ENCODE peak calls at places on chromosomes 5 and 9, in seven cellular contexts. One of them, this sample, is unnamed.

GRCh38 chr5:60489856-60490255 is 210.1 kb downstream of the DEPDC1B start:
- DNase-seq in sigmoid colon: no peak
- DNase-seq in tibial artery: no peak
- DNase-seq in AG09309: no peak
- DNase-seq in activated B cell treated with CpG ODN at 0.5 μM for 24 hours: no peak
- DNase-seq in fibroblast of villous mesenchyme: no peak
- DNase-seq in AG10803: no peak
- DNase-seq in this sample: no peak

GRCh38 chr5:177134653-177135225 is 1.2 kb downstream of the NSD1 start:
- DNase-seq in AG09309: no peak
- DNase-seq in tibial artery: no peak
- DNase-seq in AG10803: no peak
- DNase-seq in sigmoid colon: peak
- DNase-seq in fibroblast of villous mesenchyme: peak
- DNase-seq in activated B cell treated with CpG ODN at 0.5 μM for 24 hours: no peak
- DNase-seq in this sample: no peak

GRCh38 chr5:72015103-72015548 is 92.1 kb upstream of the MAP1B start:
- DNase-seq in AG10803: peak
- DNase-seq in AG09309: no peak
- DNase-seq in fibroblast of villous mesenchyme: peak
- DNase-seq in tibial artery: no peak
- DNase-seq in activated B cell treated with CpG ODN at 0.5 μM for 24 hours: no peak
- DNase-seq in sigmoid colon: no peak
- DNase-seq in this sample: no peak

GRCh38 chr9:91231619-91232018 is 130.1 kb downstream of the AUH start:
- DNase-seq in tibial artery: no peak
- DNase-seq in AG09309: no peak
- DNase-seq in activated B cell treated with CpG ODN at 0.5 μM for 24 hours: no peak
- DNase-seq in fibroblast of villous mesenchyme: peak
- DNase-seq in AG10803: no peak
- DNase-seq in sigmoid colon: no peak
- DNase-seq in this sample: no peak

GRCh38 chr5:3126639-3127038 is 375.2 kb upstream of the IRX2 start:
- DNase-seq in AG10803: no peak
- DNase-seq in activated B cell treated with CpG ODN at 0.5 μM for 24 hours: no peak
- DNase-seq in fibroblast of villous mesenchyme: no peak
- DNase-seq in tibial artery: no peak
- DNase-seq in sigmoid colon: no peak
- DNase-seq in AG09309: no peak
- DNase-seq in this sample: no peak

GRCh38 chr5:160230686-160231527 is 1.6 kb downstream of the FABP6 start:
- DNase-seq in activated B cell treated with CpG ODN at 0.5 μM for 24 hours: no peak
- DNase-seq in tibial artery: peak
- DNase-seq in AG09309: no peak
- DNase-seq in sigmoid colon: no peak
- DNase-seq in fibroblast of villous mesenchyme: no peak
- DNase-seq in AG10803: peak
- DNase-seq in this sample: no peak

GRCh38 chr5:178527458-178528307 is 62.5 kb downstream of the COL23A1 start:
- DNase-seq in activated B cell treated with CpG ODN at 0.5 μM for 24 hours: no peak
- DNase-seq in sigmoid colon: no peak
- DNase-seq in AG09309: no peak
- DNase-seq in AG10803: no peak
- DNase-seq in fibroblast of villous mesenchyme: no peak
- DNase-seq in tibial artery: no peak
- DNase-seq in this sample: no peak

GRCh38 chr5:103094737-103095136 is 25.2 kb downstream of the GIN1 start:
- DNase-seq in activated B cell treated with CpG ODN at 0.5 μM for 24 hours: no peak
- DNase-seq in sigmoid colon: no peak
- DNase-seq in tibial artery: no peak
- DNase-seq in fibroblast of villous mesenchyme: peak
- DNase-seq in AG10803: no peak
- DNase-seq in AG09309: no peak
- DNase-seq in this sample: no peak

GRCh38 chr5:60521379-60522298 is 178.3 kb downstream of the DEPDC1B start:
- DNase-seq in tibial artery: no peak
- DNase-seq in sigmoid colon: no peak
- DNase-seq in activated B cell treated with CpG ODN at 0.5 μM for 24 hours: no peak
- DNase-seq in AG09309: no peak
- DNase-seq in fibroblast of villous mesenchyme: no peak
- DNase-seq in AG10803: no peak
- DNase-seq in this sample: no peak

GRCh38 chr5:180647465-180647864 is 1.9 kb downstream of the FLT4 start:
- DNase-seq in tibial artery: no peak
- DNase-seq in AG09309: no peak
- DNase-seq in sigmoid colon: no peak
- DNase-seq in AG10803: no peak
- DNase-seq in fibroblast of villous mesenchyme: no peak
- DNase-seq in activated B cell treated with CpG ODN at 0.5 μM for 24 hours: no peak
- DNase-seq in this sample: no peak

GRCh38 chr5:58255970-58256369 is 203.9 kb downstream of the PLK2 start:
- DNase-seq in activated B cell treated with CpG ODN at 0.5 μM for 24 hours: no peak
- DNase-seq in AG10803: no peak
- DNase-seq in tibial artery: no peak
- DNase-seq in sigmoid colon: no peak
- DNase-seq in fibroblast of villous mesenchyme: no peak
- DNase-seq in AG09309: no peak
- DNase-seq in this sample: no peak

GRCh38 chr5:150636391-150637244 is 3.8 kb upstream of the SYNPO start:
- DNase-seq in activated B cell treated with CpG ODN at 0.5 μM for 24 hours: no peak
- DNase-seq in fibroblast of villous mesenchyme: peak
- DNase-seq in sigmoid colon: peak
- DNase-seq in tibial artery: peak
- DNase-seq in AG09309: no peak
- DNase-seq in AG10803: peak
- DNase-seq in this sample: no peak

GRCh38 chr9:133665096-133665495 is 28.9 kb downstream of the DBH start:
- DNase-seq in AG10803: no peak
- DNase-seq in fibroblast of villous mesenchyme: no peak
- DNase-seq in sigmoid colon: no peak
- DNase-seq in activated B cell treated with CpG ODN at 0.5 μM for 24 hours: no peak
- DNase-seq in AG09309: no peak
- DNase-seq in tibial artery: no peak
- DNase-seq in this sample: no peak

GRCh38 chr5:178642351-178642909 is 15.6 kb upstream of the CLK4 start:
- DNase-seq in sigmoid colon: no peak
- DNase-seq in tibial artery: no peak
- DNase-seq in activated B cell treated with CpG ODN at 0.5 μM for 24 hours: no peak
- DNase-seq in AG09309: peak
- DNase-seq in AG10803: peak
- DNase-seq in fibroblast of villous mesenchyme: peak
- DNase-seq in this sample: no peak

GRCh38 chr5:143551765-143552164 is 148.3 kb upstream of the NR3C1 start:
- DNase-seq in tibial artery: no peak
- DNase-seq in AG10803: peak
- DNase-seq in sigmoid colon: no peak
- DNase-seq in AG09309: no peak
- DNase-seq in fibroblast of villous mesenchyme: no peak
- DNase-seq in activated B cell treated with CpG ODN at 0.5 μM for 24 hours: no peak
- DNase-seq in this sample: no peak

GRCh38 chr5:178387856-178388190 is 155.2 kb upstream of the PHYKPL start:
- DNase-seq in sigmoid colon: peak
- DNase-seq in tibial artery: no peak
- DNase-seq in AG10803: no peak
- DNase-seq in fibroblast of villous mesenchyme: no peak
- DNase-seq in AG09309: no peak
- DNase-seq in activated B cell treated with CpG ODN at 0.5 μM for 24 hours: no peak
- DNase-seq in this sample: no peak

GRCh38 chr5:179801304-179802206 is 5.1 kb downstream of the MGAT4B start:
- DNase-seq in tibial artery: peak
- DNase-seq in AG09309: no peak
- DNase-seq in AG10803: peak
- DNase-seq in activated B cell treated with CpG ODN at 0.5 μM for 24 hours: peak
- DNase-seq in fibroblast of villous mesenchyme: peak
- DNase-seq in sigmoid colon: peak
- DNase-seq in this sample: peak

GRCh38 chr9:69028754-69029153 is 6.8 kb upstream of the FXN start:
- DNase-seq in tibial artery: no peak
- DNase-seq in activated B cell treated with CpG ODN at 0.5 μM for 24 hours: no peak
- DNase-seq in sigmoid colon: no peak
- DNase-seq in fibroblast of villous mesenchyme: no peak
- DNase-seq in AG10803: peak
- DNase-seq in AG09309: no peak
- DNase-seq in this sample: no peak

GRCh38 chr5:104385901-104386300 is 823.3 kb upstream of the NUDT12 start:
- DNase-seq in fibroblast of villous mesenchyme: no peak
- DNase-seq in AG10803: no peak
- DNase-seq in sigmoid colon: no peak
- DNase-seq in AG09309: no peak
- DNase-seq in activated B cell treated with CpG ODN at 0.5 μM for 24 hours: no peak
- DNase-seq in tibial artery: no peak
- DNase-seq in this sample: no peak
- TF ChIP-seq CTCF in fibroblast of villous mesenchyme: no peak
- TF ChIP-seq CTCF in AG10803: no peak
- TF ChIP-seq CTCF in sigmoid colon: no peak
- TF ChIP-seq CTCF in AG09309: no peak
- TF ChIP-seq CTCF in activated B cell treated with CpG ODN at 0.5 μM for 24 hours: no peak
- TF ChIP-seq CTCF in tibial artery: no peak
- TF ChIP-seq CTCF in this sample: no peak

DNA sequence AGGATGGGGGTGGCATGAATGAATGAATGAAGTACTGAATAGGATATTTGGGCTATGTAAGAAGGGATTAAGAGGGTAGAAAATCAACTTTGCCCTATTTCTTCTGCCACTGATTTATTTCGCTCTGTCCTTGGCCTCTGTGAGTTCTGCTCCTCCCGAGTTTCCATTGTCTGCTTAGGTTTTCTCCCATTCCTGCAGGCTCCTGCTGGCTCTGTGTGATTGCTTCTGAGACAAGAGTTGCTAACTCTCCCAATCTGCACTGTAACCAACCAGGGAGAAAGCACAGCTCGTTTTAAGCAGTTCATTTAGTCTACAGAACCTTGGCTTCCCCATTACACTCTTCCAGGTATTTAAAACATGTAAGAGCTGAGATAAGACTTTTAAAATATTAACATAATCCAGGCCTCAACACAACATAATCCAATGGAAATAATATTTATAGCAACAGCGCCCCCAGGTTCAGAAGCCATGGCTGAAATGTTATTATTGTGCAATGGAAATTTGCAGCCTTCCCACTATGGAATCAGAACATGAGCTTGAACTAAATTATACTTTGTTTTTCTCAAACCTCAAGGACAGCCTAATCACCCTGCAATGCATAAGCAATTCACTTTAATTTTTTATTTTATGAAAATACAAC is 203.5 kb downstream of the ERCC6L2 start:
- DNase-seq in AG10803: no peak
- DNase-seq in activated B cell treated with CpG ODN at 0.5 μM for 24 hours: no peak
- DNase-seq in sigmoid colon: no peak
- DNase-seq in AG09309: no peak
- DNase-seq in fibroblast of villous mesenchyme: peak
- DNase-seq in tibial artery: no peak
- DNase-seq in this sample: no peak
- TF ChIP-seq CTCF in AG10803: no peak
- TF ChIP-seq CTCF in activated B cell treated with CpG ODN at 0.5 μM for 24 hours: no peak
- TF ChIP-seq CTCF in sigmoid colon: no peak
- TF ChIP-seq CTCF in AG09309: no peak
- TF ChIP-seq CTCF in fibroblast of villous mesenchyme: peak
- TF ChIP-seq CTCF in tibial artery: peak
- TF ChIP-seq CTCF in this sample: no peak

GRCh38 chr5:96654209-96654608 is 8.0 kb upstream of the CAST start:
- DNase-seq in activated B cell treated with CpG ODN at 0.5 μM for 24 hours: no peak
- DNase-seq in AG09309: no peak
- DNase-seq in sigmoid colon: no peak
- DNase-seq in AG10803: no peak
- DNase-seq in tibial artery: no peak
- DNase-seq in fibroblast of villous mesenchyme: no peak
- DNase-seq in this sample: no peak

GRCh38 chr5:96649938-96650540 is 12.1 kb upstream of the CAST start:
- DNase-seq in AG09309: no peak
- DNase-seq in tibial artery: no peak
- DNase-seq in sigmoid colon: no peak
- DNase-seq in fibroblast of villous mesenchyme: no peak
- DNase-seq in activated B cell treated with CpG ODN at 0.5 μM for 24 hours: no peak
- DNase-seq in AG10803: peak
- DNase-seq in this sample: no peak

GRCh38 chr5:96651047-96651446 is 11.1 kb upstream of the CAST start:
- DNase-seq in sigmoid colon: no peak
- DNase-seq in fibroblast of villous mesenchyme: no peak
- DNase-seq in AG10803: no peak
- DNase-seq in AG09309: no peak
- DNase-seq in activated B cell treated with CpG ODN at 0.5 μM for 24 hours: no peak
- DNase-seq in tibial artery: no peak
- DNase-seq in this sample: peak

GRCh38 chr5:96652769-96653455 is 9.3 kb upstream of the CAST start:
- DNase-seq in activated B cell treated with CpG ODN at 0.5 μM for 24 hours: no peak
- DNase-seq in fibroblast of villous mesenchyme: no peak
- DNase-seq in AG09309: no peak
- DNase-seq in sigmoid colon: no peak
- DNase-seq in AG10803: no peak
- DNase-seq in tibial artery: no peak
- DNase-seq in this sample: no peak

DNA sequence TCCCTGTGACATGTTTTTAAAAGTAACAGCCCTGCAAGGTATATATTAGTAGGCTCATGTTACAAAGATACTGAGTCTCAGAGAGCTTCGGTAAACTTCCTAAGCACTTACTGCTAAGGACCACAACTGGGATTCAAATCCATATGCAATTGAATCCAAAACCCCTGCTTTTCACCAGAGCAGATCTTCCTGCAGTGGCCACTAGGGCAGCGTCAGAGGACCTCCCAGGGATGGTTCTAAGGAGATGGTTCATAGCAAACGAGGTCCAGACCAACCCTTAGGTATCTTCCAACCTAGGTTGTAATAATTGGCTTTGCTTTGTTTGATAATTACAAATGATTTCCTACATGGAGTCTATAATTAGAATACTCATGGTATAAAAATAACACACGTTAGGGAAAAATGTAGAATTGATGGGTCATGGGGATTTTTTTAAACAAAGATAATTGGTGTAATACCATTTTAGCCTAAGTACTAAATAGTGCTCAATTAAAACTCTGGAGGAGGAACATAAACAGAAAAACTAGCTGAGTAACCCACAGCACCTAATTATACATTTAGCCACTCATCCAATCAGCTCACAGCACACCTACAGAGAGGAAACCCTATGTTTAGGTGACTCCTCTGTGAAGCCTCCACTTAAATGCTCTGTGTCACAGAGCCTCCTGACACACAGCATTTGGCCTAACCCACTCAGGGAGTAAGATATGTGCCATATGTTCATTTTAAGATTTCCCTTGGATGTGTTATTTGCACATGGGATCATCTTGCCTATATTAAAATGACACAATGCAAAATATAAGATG is 10.0 kb upstream of the CAST start:
- DNase-seq in AG10803: no peak
- DNase-seq in AG09309: no peak
- DNase-seq in sigmoid colon: no peak
- DNase-seq in tibial artery: no peak
- DNase-seq in fibroblast of villous mesenchyme: no peak
- DNase-seq in activated B cell treated with CpG ODN at 0.5 μM for 24 hours: no peak
- DNase-seq in this sample: no peak
- TF ChIP-seq CTCF in AG10803: peak
- TF ChIP-seq CTCF in AG09309: peak
- TF ChIP-seq CTCF in sigmoid colon: no peak
- TF ChIP-seq CTCF in tibial artery: no peak
- TF ChIP-seq CTCF in fibroblast of villous mesenchyme: peak
- TF ChIP-seq CTCF in activated B cell treated with CpG ODN at 0.5 μM for 24 hours: no peak
- TF ChIP-seq CTCF in this sample: peak

DNA sequence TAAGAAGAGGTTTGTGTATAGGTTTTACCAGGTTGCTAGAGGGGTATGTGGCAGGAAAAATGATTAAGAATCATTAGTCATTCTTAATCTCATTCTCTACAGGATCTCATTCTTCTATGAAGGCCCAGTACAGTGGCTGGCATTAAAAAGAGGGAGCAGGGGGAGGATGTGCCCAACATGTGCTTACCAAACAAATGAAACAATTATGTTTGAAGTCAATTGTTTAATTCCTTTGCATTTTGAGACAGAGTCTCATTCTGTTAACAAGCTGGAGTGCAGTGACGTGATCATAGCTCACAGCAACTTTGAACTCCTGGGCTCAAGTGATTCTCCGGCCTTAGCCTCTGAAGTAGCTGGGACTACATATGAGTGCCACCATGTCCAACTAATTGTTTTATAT is 23.0 kb downstream of the FNIP1 start:
- DNase-seq in fibroblast of villous mesenchyme: no peak
- DNase-seq in AG10803: no peak
- DNase-seq in activated B cell treated with CpG ODN at 0.5 μM for 24 hours: no peak
- DNase-seq in tibial artery: no peak
- DNase-seq in AG09309: no peak
- DNase-seq in sigmoid colon: no peak
- DNase-seq in this sample: no peak
- TF ChIP-seq CTCF in fibroblast of villous mesenchyme: no peak
- TF ChIP-seq CTCF in AG10803: no peak
- TF ChIP-seq CTCF in activated B cell treated with CpG ODN at 0.5 μM for 24 hours: no peak
- TF ChIP-seq CTCF in tibial artery: no peak
- TF ChIP-seq CTCF in AG09309: no peak
- TF ChIP-seq CTCF in sigmoid colon: no peak
- TF ChIP-seq CTCF in this sample: no peak